ENCODE peak calls at places on chromosomes 3 and 15, in nine cellular contexts. A, K, O, I, D, Q, T, B and N are unnamed samples.
A peak's percentile ranks its signal among the peaks of the same experiment; 100 is the strongest.

GRCh38 chr3:43156812-43157455 is 51.1 kb upstream of the POMGNT2 start:
- DNase-seq in Q (no peak), D (peak; percentile 3), T (no peak), A (no peak), B (no peak), I (no peak), K (no peak), O (no peak), N (no peak)

GRCh38 chr15:33126559-33127290 is 67.8 kb downstream of the FMN1 start:
- DNase-seq in T (peak; percentile 86), O (peak; percentile 21), B (peak; percentile 81), A (peak; percentile 50), K (peak; percentile 3), Q (peak; percentile 92), I (peak; percentile 89), D (peak; percentile 71), N (peak; percentile 67)

GRCh38 chr3:195147649-195148121 is 123.3 kb downstream of the XXYLT1 start:
- DNase-seq in D (no peak), Q (no peak), O (no peak), K (no peak), A (peak; percentile 32), B (peak; percentile 63), T (peak; percentile 33), I (no peak), N (no peak)

GRCh38 chr3:31174055-31174454 is 279.6 kb upstream of the GADL1 start:
- DNase-seq in Q (no peak), K (no peak), D (no peak), I (no peak), T (no peak), A (no peak), B (no peak), O (no peak), N (no peak)

GRCh38 chr3:40878464-40878905 is 320.8 kb upstream of the CTNNB1 start:
- DNase-seq in A (no peak), B (no peak), Q (no peak), K (no peak), D (no peak), I (no peak), T (no peak), O (no peak), N (no peak)

GRCh38 chr15:44720460-44721185 is 9.3 kb downstream of the B2M start:
- DNase-seq in A (no peak), B (no peak), Q (no peak), O (no peak), K (peak; percentile 23), I (no peak), D (no peak), T (no peak), N (no peak)

GRCh38 chr3:98556164-98557130 is 24.7 kb downstream of the GPR15 start:
- DNase-seq in T (peak; percentile 36), B (no peak), K (no peak), A (peak; percentile 80), Q (no peak), I (no peak), O (no peak), D (no peak), N (no peak)

GRCh38 chr15:89749951-89750559 is 994 bp downstream of the MESP1 start:
- DNase-seq in O (no peak), D (no peak), Q (no peak), I (no peak), K (no peak), B (peak; percentile 56), A (peak; percentile 2), T (no peak), N (no peak)

GRCh38 chr15:55289573-55290360 is at the start of gene RAB27A:
- DNase-seq in O (no peak), K (peak; percentile 55), B (peak; percentile 87), Q (no peak), T (no peak), I (peak; percentile 92), D (peak; percentile 31), A (peak; percentile 84), N (peak; percentile 41)

GRCh38 chr15:100918690-100919480 is at the start of gene LRRK1:
- DNase-seq in T (peak; percentile 18), A (no peak), D (no peak), K (no peak), I (peak; percentile 88), Q (no peak), O (no peak), B (peak; percentile 72), N (peak; percentile 20)

GRCh38 chr3:146093928-146094327 is 67.1 kb downstream of the PLOD2 start:
- DNase-seq in D (no peak), A (no peak), T (no peak), Q (no peak), B (no peak), K (no peak), O (no peak), I (no peak), N (no peak)

GRCh38 chr3:103829723-103830326 is 1395.0 kb downstream of the ZPLD1 start:
- DNase-seq in K (no peak), B (no peak), T (no peak), Q (no peak), I (no peak), A (no peak), D (no peak), O (no peak), N (no peak)

GRCh38 chr3:27930052-27930602 is 208.0 kb upstream of the EOMES start:
- DNase-seq in T (no peak), A (no peak), B (no peak), O (no peak), D (no peak), Q (no peak), I (no peak), K (no peak), N (no peak)